ENCODE peak calls at places on chromosomes 13 and 19, in four cellular contexts. One of them, this sample, is unnamed.

GRCh38 chr19:2149980-2150793 is 1.2 kb downstream of the AP3D1 start:
- DNase-seq in brain microvascular endothelial cell: no peak
- DNase-seq in HL-60: peak
- DNase-seq in fibroblast of mammary gland: no peak
- DNase-seq in this sample: no peak

GRCh38 chr13:51050021-51050886 is 60.8 kb downstream of the C13orf42 start:
- DNase-seq in HL-60: no peak
- DNase-seq in brain microvascular endothelial cell: no peak
- DNase-seq in fibroblast of mammary gland: no peak
- DNase-seq in this sample: no peak

GRCh38 chr13:50320297-50320862 is 305.1 kb downstream of the KCNRG start:
- DNase-seq in fibroblast of mammary gland: peak
- DNase-seq in HL-60: no peak
- DNase-seq in brain microvascular endothelial cell: peak
- DNase-seq in this sample: no peak

GRCh38 chr19:8573316-8573715 is 3.9 kb downstream of the MYO1F start:
- DNase-seq in brain microvascular endothelial cell: no peak
- DNase-seq in fibroblast of mammary gland: no peak
- DNase-seq in HL-60: no peak
- DNase-seq in this sample: no peak

GRCh38 chr19:50258918-50259372 is 55.5 kb downstream of the MYH14 start:
- DNase-seq in fibroblast of mammary gland: peak
- DNase-seq in brain microvascular endothelial cell: no peak
- DNase-seq in HL-60: no peak
- DNase-seq in this sample: no peak

GRCh38 chr13:94710881-94711560 is 1.3 kb downstream of the SOX21 start:
- DNase-seq in HL-60: peak
- DNase-seq in fibroblast of mammary gland: no peak
- DNase-seq in brain microvascular endothelial cell: no peak
- DNase-seq in this sample: no peak

GRCh38 chr13:108003626-108004025 is 211.7 kb downstream of the LIG4 start:
- DNase-seq in brain microvascular endothelial cell: no peak
- DNase-seq in fibroblast of mammary gland: no peak
- DNase-seq in HL-60: no peak
- DNase-seq in this sample: no peak

GRCh38 chr13:30395192-30396158 is 26.8 kb upstream of the UBE2L5 start:
- DNase-seq in HL-60: peak
- DNase-seq in brain microvascular endothelial cell: peak
- DNase-seq in fibroblast of mammary gland: peak
- DNase-seq in this sample: peak

GRCh38 chr13:42747399-42747873 is 33.9 kb upstream of the FAM216B start:
- DNase-seq in brain microvascular endothelial cell: peak
- DNase-seq in fibroblast of mammary gland: peak
- DNase-seq in HL-60: no peak
- DNase-seq in this sample: peak

GRCh38 chr19:4278460-4278901 is 585 bp upstream of the SHD start:
- DNase-seq in HL-60: no peak
- DNase-seq in brain microvascular endothelial cell: no peak
- DNase-seq in fibroblast of mammary gland: no peak
- DNase-seq in this sample: no peak
- H3K4me3 ChIP-seq in HL-60: no peak
- H3K4me3 ChIP-seq in brain microvascular endothelial cell: no peak
- H3K4me3 ChIP-seq in fibroblast of mammary gland: no peak
- H3K4me3 ChIP-seq in this sample: no peak

GRCh38 chr13:106533940-106534843 is 1.3 kb downstream of the EFNB2 start:
- DNase-seq in HL-60: peak
- DNase-seq in brain microvascular endothelial cell: peak
- DNase-seq in fibroblast of mammary gland: peak
- DNase-seq in this sample: no peak

GRCh38 chr13:106534844-106535551 is 464 bp downstream of the EFNB2 start:
- DNase-seq in brain microvascular endothelial cell: no peak
- DNase-seq in HL-60: no peak
- DNase-seq in fibroblast of mammary gland: peak
- DNase-seq in this sample: no peak

GRCh38 chr13:106530907-106531520 is 4.4 kb downstream of the EFNB2 start:
- DNase-seq in brain microvascular endothelial cell: no peak
- DNase-seq in HL-60: no peak
- DNase-seq in fibroblast of mammary gland: no peak
- DNase-seq in this sample: no peak

GRCh38 chr13:106532111-106532929 is 3.1 kb downstream of the EFNB2 start:
- DNase-seq in HL-60: no peak
- DNase-seq in fibroblast of mammary gland: peak
- DNase-seq in brain microvascular endothelial cell: peak
- DNase-seq in this sample: no peak

GRCh38 chr13:106533101-106533939 is 2.1 kb downstream of the EFNB2 start:
- DNase-seq in HL-60: peak
- DNase-seq in brain microvascular endothelial cell: peak
- DNase-seq in fibroblast of mammary gland: peak
- DNase-seq in this sample: no peak
- TF ChIP-seq CTCF in HL-60: no peak
- TF ChIP-seq CTCF in brain microvascular endothelial cell: peak
- TF ChIP-seq CTCF in fibroblast of mammary gland: peak
- TF ChIP-seq CTCF in this sample: peak

DNA sequence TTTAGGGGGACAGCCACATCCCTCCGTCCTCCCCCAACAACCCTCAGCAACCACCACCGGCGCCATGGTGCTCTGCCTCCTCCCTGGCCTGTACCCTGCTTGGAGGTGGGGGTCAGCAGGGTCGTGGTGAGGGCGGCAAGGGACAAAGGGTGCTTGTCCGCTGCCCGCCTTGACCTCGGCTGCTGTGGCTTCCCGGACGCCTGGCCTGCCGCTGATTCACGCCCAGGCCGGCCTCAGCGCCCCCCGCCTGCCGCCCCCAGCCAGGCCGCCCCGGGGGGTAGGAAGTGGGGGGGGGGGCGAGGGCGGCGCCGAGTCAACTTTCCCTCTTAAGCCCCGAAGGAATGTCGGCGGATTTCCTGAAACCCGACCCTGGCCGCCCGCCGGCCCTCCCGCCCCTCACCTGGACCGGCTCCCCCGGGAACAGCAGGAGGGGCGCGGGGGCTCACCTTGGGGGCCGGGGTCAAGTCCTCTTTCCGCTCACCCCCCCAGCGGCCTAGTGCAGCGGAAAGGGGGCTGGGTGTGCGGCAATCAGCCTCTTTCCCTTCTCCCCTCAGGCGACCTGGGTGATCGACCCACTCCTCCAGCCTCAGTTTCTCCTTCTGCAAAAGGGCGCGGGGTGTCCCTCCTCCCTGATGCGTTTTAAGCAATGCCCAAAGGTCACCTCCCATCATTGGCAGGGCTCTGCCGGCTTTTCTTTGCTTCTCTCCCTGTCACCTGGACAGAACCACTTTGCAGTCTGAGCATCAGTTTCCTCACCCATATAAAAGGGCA is 1.9 kb upstream of the TMEM59L start:
- DNase-seq in HL-60: no peak
- DNase-seq in fibroblast of mammary gland: no peak
- DNase-seq in brain microvascular endothelial cell: no peak
- DNase-seq in this sample: no peak
- H3K4me3 ChIP-seq in HL-60: no peak
- H3K4me3 ChIP-seq in fibroblast of mammary gland: no peak
- H3K4me3 ChIP-seq in brain microvascular endothelial cell: no peak
- H3K4me3 ChIP-seq in this sample: no peak

DNA sequence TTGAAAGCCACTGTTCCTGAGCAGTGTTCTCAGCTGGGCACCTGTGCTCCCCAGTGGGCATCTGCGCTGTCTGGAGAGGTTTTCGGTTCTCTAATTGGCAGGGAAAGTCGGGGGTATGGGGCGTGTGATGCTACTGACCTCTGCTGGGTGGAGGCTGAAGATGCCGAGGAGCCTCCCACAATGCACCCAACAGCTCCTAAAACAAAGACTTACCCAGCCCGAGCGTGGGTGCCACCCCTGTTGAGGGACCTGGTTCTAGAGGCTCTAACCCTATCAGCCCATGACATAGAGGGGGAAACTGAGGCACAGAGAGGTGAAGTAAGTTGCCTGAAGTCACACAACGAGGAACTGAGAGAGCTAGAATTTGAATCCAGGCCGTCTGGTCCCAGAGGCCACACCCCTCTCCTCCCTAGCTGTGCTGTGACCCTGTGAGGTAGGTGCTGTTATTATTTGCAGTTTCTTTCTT is 2.3 kb downstream of the SPACA4 start:
- DNase-seq in brain microvascular endothelial cell: peak
- DNase-seq in fibroblast of mammary gland: peak
- DNase-seq in HL-60: peak
- DNase-seq in this sample: no peak
- TF ChIP-seq CTCF in brain microvascular endothelial cell: peak
- TF ChIP-seq CTCF in fibroblast of mammary gland: peak
- TF ChIP-seq CTCF in HL-60: peak
- TF ChIP-seq CTCF in this sample: peak

GRCh38 chr19:41784337-41785239 is 11.8 kb upstream of the CEACAM3 start:
- DNase-seq in brain microvascular endothelial cell: no peak
- DNase-seq in fibroblast of mammary gland: no peak
- DNase-seq in HL-60: peak
- DNase-seq in this sample: no peak
- H3K4me3 ChIP-seq in brain microvascular endothelial cell: no peak
- H3K4me3 ChIP-seq in fibroblast of mammary gland: no peak
- H3K4me3 ChIP-seq in HL-60: no peak
- H3K4me3 ChIP-seq in this sample: no peak

This sample was measured in HFF-Myc.